ENCODE peak calls at places on chromosomes 12 and 14, in seven cellular contexts. D is H1, J is IMR-90, O is H9, M is trophoblast cell, H is neuronal stem cell, P is mesenchymal stem cell. Y is an unnamed sample.

GRCh38 chr14:105838591-105839424 is 312.4 kb downstream of the TMEM121 start:
- DNase-seq in H (no peak), D (no peak), P (no peak), M (no peak), O (peak), J (no peak), Y (no peak)

GRCh38 chr14:68626386-68626785 is 166.5 kb downstream of the ZFP36L1 start:
- DNase-seq in M (peak), H (no peak), P (no peak), O (no peak), J (no peak), D (no peak), Y (no peak)

GRCh38 chr12:68319988-68320623 is 12.1 kb downstream of the MDM1 start:
- DNase-seq in H (no peak), O (no peak), P (peak), D (no peak), M (no peak), J (peak), Y (no peak)

GRCh38 chr12:63816031-63816430 is 28.5 kb upstream of the SRGAP1 start:
- DNase-seq in M (no peak), O (no peak), J (no peak), P (no peak), H (no peak), D (no peak), Y (no peak)

GRCh38 chr12:109772622-109773321 is 59.1 kb downstream of the FAM222A start:
- DNase-seq in D (no peak), P (no peak), J (no peak), O (peak), M (no peak), H (no peak), Y (no peak)

GRCh38 chr12:65892905-65893304 is 68.6 kb downstream of the HMGA2 start:
- DNase-seq in H (no peak), M (no peak), J (peak), D (no peak), O (no peak), P (peak), Y (no peak)

GRCh38 chr14:106044949-106045596 is 518.7 kb downstream of the TMEM121 start:
- DNase-seq in P (no peak), D (no peak), O (no peak), M (peak), H (no peak), J (no peak), Y (peak)

GRCh38 chr12:48615681-48616080 is 45.8 kb upstream of the LALBA start:
- DNase-seq in D (no peak), H (no peak), O (no peak), P (no peak), M (no peak), J (no peak), Y (no peak)

GRCh38 chr12:674272-674781 is 11.1 kb upstream of the NINJ2 start:
- DNase-seq in D (no peak), P (no peak), M (no peak), J (peak), O (no peak), H (no peak), Y (no peak)

GRCh38 chr12:79251356-79251755 is 386.8 kb downstream of the SYT1 start:
- DNase-seq in H (no peak), J (peak), D (no peak), O (no peak), M (no peak), P (peak), Y (no peak)

GRCh38 chr12:72267974-72268373 is 4.2 kb upstream of the TRHDE start:
- DNase-seq in M (no peak), D (no peak), J (peak), H (no peak), P (no peak), O (no peak), Y (peak)

GRCh38 chr14:59997496-59997895 is 77.6 kb downstream of the LRRC9 start:
- DNase-seq in O (no peak), D (no peak), M (peak), J (no peak), H (no peak), P (peak), Y (no peak)

GRCh38 chr14:69350892-69351291 is 47.2 kb downstream of the ERH start:
- DNase-seq in P (no peak), M (no peak), D (no peak), O (no peak), J (no peak), H (no peak), Y (peak)

GRCh38 chr12:828726-829395 is 76.5 kb downstream of the WNK1 start:
- DNase-seq in H (no peak), D (no peak), O (no peak), M (no peak), J (no peak), P (no peak), Y (no peak)

GRCh38 chr12:68483592-68484373 is 126.9 kb upstream of the RAP1B start:
- DNase-seq in H (no peak), O (no peak), P (peak), J (peak), M (no peak), D (no peak), Y (no peak)

GRCh38 chr14:100726467-100726811 is 253 bp upstream of the DLK1 start:
- DNase-seq in O (no peak), M (no peak), D (no peak), H (no peak), J (no peak), P (no peak), Y (no peak)

GRCh38 chr14:98937712-98938505 is 334.1 kb downstream of the BCL11B start:
- DNase-seq in H (no peak), D (no peak), J (no peak), M (no peak), P (no peak), O (no peak), Y (no peak)

GRCh38 chr12:126784328-126784921 is 1482.5 kb upstream of the TMEM132C start:
- DNase-seq in P (no peak), O (peak), H (peak), D (peak), M (peak), J (no peak), Y (peak)

GRCh38 chr12:51449569-51450246 is 25.1 kb downstream of the SLC4A8 start:
- DNase-seq in M (peak), O (no peak), H (no peak), P (no peak), J (peak), D (no peak), Y (no peak)

GRCh38 chr12:19205120-19205519 is 75.6 kb downstream of the PLEKHA5 start:
- DNase-seq in J (no peak), M (no peak), P (no peak), O (no peak), H (peak), D (no peak), Y (no peak)

GRCh38 chr12:96236221-96236822 is 42.1 kb downstream of the ELK3 start:
- DNase-seq in H (no peak), M (no peak), O (no peak), D (no peak), P (no peak), J (peak), Y (no peak)

GRCh38 chr12:24940157-24940556 is 8.7 kb downstream of the BCAT1 start:
- DNase-seq in D (no peak), O (no peak), M (no peak), P (no peak), H (no peak), J (no peak), Y (no peak)

GRCh38 chr14:52844262-52845060 is 53.1 kb upstream of the GNPNAT1 start:
- DNase-seq in J (no peak), D (no peak), O (peak), H (no peak), P (no peak), M (peak), Y (peak)

GRCh38 chr14:93923586-93923985 is 3.6 kb upstream of the FAM181A start:
- DNase-seq in O (no peak), J (no peak), D (no peak), M (no peak), P (no peak), H (no peak), Y (no peak)

GRCh38 chr14:31457665-31458659 is 656 bp upstream of the DTD2 start:
- DNase-seq in O (no peak), M (peak), H (peak), D (no peak), J (no peak), P (peak), Y (peak)

GRCh38 chr14:95774265-95775160 is 60.6 kb upstream of the TCL1A start:
- DNase-seq in D (no peak), J (peak), P (peak), M (peak), O (peak), H (peak), Y (peak)

GRCh38 chr14:101736071-101736470 is 25.4 kb upstream of the PPP2R5C start:
- DNase-seq in D (no peak), M (no peak), J (no peak), O (no peak), H (no peak), P (no peak), Y (no peak)

GRCh38 chr14:77988966-77989365 is 181.2 kb upstream of the NRXN3 start:
- DNase-seq in H (no peak), J (peak), P (no peak), D (no peak), O (no peak), M (no peak), Y (no peak)

GRCh38 chr14:44530482-44530881 is 23.4 kb upstream of the FSCB start:
- DNase-seq in H (no peak), D (no peak), O (no peak), M (no peak), J (no peak), P (no peak), Y (no peak)

GRCh38 chr12:100157427-100157821 is 14.8 kb upstream of the BLTP3B start:
- DNase-seq in P (no peak), J (no peak), H (no peak), O (no peak), M (no peak), D (no peak), Y (no peak)

GRCh38 chr14:22896760-22897159 is 13.7 kb downstream of the REM2 start:
- DNase-seq in H (no peak), M (no peak), O (no peak), D (no peak), P (no peak), J (no peak), Y (peak)

GRCh38 chr12:78778339-78778738 is 86.2 kb upstream of the SYT1 start:
- DNase-seq in M (no peak), O (no peak), D (no peak), J (no peak), P (no peak), H (no peak), Y (no peak)

DNA sequence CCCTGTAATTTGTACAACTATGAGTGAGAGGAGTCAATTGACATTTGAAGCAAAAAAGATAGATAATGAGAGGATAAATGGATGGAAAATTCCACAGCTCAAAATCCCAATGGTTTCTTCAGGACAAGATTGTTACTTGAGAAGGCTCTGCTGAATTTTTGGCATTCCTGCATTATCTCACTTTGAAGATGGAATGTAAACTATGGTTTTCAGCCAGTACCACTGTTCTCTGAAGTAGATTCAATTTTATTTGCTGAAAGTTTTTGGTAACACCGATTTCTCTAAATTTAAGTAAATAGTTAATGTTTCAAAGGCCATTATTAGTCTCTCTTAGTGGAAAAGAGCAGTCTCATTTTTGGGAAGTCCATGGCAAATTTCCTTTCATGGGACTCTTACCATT is 121.9 kb upstream of the SLC38A2 start:
- DNase-seq in D (peak), H (peak), O (no peak), J (peak), M (peak), P (peak), Y (peak)
- H3K9ac ChIP-seq in D (no peak), H (no peak), O (no peak), J (peak), M (no peak), P (no peak), Y (no peak)

GRCh38 chr12:69544087-69544486 is 41.2 kb upstream of the CCT2 start:
- DNase-seq in M (peak), J (no peak), P (no peak), O (no peak), H (no peak), D (no peak), Y (no peak)

GRCh38 chr12:69545081-69545480 is 40.2 kb upstream of the CCT2 start:
- DNase-seq in O (no peak), D (no peak), H (no peak), P (no peak), M (no peak), J (no peak), Y (no peak)

DNA sequence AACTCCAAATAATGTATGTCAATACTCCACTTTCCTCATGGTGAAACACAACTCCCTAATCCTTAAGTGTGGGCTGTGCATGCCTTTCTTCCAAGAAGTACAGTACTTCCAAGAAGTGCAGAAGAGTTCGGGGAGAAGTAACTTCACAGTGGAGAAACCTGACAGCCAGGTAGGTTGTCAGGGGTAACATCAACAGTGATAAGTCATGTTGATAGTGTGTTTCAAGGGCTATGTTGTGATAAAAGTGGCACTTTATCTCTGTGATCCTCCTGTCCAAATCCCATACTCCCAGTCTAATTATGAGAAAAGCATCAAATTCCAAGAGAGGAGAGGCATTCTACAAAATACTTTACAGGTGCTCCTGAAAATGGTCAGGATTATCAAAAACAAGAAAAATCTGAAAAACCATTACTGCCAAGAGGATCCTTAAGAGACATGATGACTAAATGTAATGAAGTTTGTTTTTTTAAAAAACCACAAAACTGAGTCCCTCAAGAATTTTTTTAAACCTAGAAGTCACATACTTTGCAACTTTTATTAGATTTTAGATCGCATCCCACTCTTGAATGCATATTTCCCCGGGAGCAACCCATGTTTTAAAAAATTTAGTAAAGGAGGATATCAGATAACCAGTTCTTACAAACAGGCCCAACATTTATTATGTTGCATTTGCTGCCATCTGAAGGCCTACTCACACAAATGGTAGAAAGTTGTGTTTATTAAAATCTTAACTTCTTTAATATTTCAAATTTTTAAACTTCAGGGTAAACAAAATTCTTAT is 44.5 kb upstream of the CCT2 start:
- DNase-seq in J (peak), M (no peak), P (peak), H (no peak), O (no peak), D (no peak), Y (no peak)
- H2AK5ac ChIP-seq in J (peak), M (no peak), P (peak), H (no peak), O (no peak), D (no peak), Y (no peak)

GRCh38 chr12:52976574-52977071 is 27.7 kb downstream of the KRT18 start:
- DNase-seq in D (no peak), J (peak), H (no peak), O (no peak), M (no peak), P (peak), Y (peak)

GRCh38 chr12:52984136-52984535 is 22.1 kb upstream of the EIF4B start:
- DNase-seq in P (no peak), D (no peak), O (no peak), M (no peak), J (no peak), H (no peak), Y (no peak)

GRCh38 chr12:52977195-52977594 is 28.3 kb downstream of the KRT18 start:
- DNase-seq in O (no peak), D (no peak), M (no peak), H (no peak), P (no peak), J (no peak), Y (peak)

GRCh38 chr12:52980096-52980694 is 26.1 kb upstream of the EIF4B start:
- DNase-seq in D (no peak), O (no peak), M (no peak), J (no peak), P (no peak), H (no peak), Y (peak)

DNA sequence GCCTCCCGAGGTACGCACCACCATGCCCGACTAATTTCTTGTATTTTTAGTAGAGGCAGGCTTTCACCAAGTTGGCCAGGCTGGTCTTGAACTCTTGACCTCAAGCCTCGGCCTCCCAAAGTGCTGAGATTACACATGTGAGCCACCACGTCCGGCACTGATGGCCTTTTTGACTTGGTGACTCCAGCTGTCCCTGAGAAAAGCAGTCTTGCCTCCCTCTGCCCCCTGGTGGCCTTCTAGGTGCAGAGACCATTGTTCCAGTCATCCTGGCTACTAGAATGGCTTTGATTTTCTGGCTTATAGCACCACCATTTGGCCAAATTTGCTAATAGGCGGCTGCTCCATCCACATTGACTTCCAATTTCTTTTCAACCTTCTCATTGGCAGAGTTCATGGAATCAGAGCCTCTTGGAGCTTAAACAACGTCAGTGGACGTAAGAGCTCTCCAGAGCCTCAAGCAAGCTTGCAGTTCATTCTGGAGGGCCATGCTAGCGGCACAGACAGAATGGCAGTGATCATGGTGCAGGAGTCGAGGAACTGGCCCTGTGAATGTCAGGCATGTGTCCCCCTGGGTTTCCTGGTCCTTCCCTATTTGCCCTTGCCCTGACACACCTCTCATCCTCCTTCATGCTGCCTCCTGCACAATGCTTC is 25.4 kb upstream of the EIF4B start:
- DNase-seq in M (peak), P (peak), D (peak), H (peak), J (peak), O (peak), Y (peak)
- H3K4ac ChIP-seq in M (no peak), P (no peak), D (no peak), H (no peak), J (no peak), O (no peak), Y (no peak)

GRCh38 chr14:24310387-24310665 is 386 bp downstream of the LTB4R2 start:
- DNase-seq in H (no peak), O (no peak), D (no peak), M (no peak), J (no peak), P (no peak), Y (no peak)
- H3K9ac ChIP-seq in H (no peak), O (no peak), D (no peak), M (no peak), J (no peak), P (peak), Y (no peak)

GRCh38 chr14:71431169-71431525 is 501.1 kb upstream of the RGS6 start:
- DNase-seq in O (no peak), J (no peak), P (no peak), D (no peak), M (no peak), H (no peak), Y (no peak)

GRCh38 chr14:71430321-71431168 is 501.7 kb upstream of the RGS6 start:
- DNase-seq in M (no peak), O (no peak), H (no peak), P (no peak), D (no peak), J (no peak), Y (no peak)

GRCh38 chr14:71423481-71423880 is 508.7 kb upstream of the RGS6 start:
- DNase-seq in M (no peak), P (no peak), D (no peak), O (no peak), H (no peak), J (no peak), Y (no peak)

GRCh38 chr14:71429900-71430299 is 502.3 kb upstream of the RGS6 start:
- DNase-seq in H (no peak), D (no peak), J (no peak), O (no peak), P (no peak), M (no peak), Y (peak)

GRCh38 chr14:71426001-71426400 is 506.2 kb upstream of the RGS6 start:
- DNase-seq in D (no peak), M (no peak), P (no peak), H (no peak), O (no peak), J (no peak), Y (no peak)
- H2AK5ac ChIP-seq in D (no peak), M (no peak), P (no peak), H (no peak), O (no peak), J (no peak), Y (no peak)

Y was measured in mesendoderm.